ENCODE peak calls at places on chromosomes 1 and 21, in nine cellular contexts. One of them, this sample, is unnamed.

GRCh38 chr1:154206212-154206611 is at the start of gene CFAP141:
- DNase-seq in testis: no peak
- DNase-seq in AG10803: no peak
- DNase-seq in tibial nerve: no peak
- DNase-seq in left ventricle myocardium inferior: no peak
- DNase-seq in spleen: no peak
- DNase-seq in HFF-Myc: no peak
- DNase-seq in SK-N-SH: no peak
- DNase-seq in AG09309: no peak
- DNase-seq in this sample: no peak

GRCh38 chr1:2786329-2787162 is 14.9 kb downstream of the TTC34 start:
- DNase-seq in testis: peak
- DNase-seq in AG10803: no peak
- DNase-seq in tibial nerve: no peak
- DNase-seq in left ventricle myocardium inferior: peak
- DNase-seq in spleen: peak
- DNase-seq in HFF-Myc: no peak
- DNase-seq in SK-N-SH: peak
- DNase-seq in AG09309: no peak
- DNase-seq in this sample: peak

GRCh38 chr1:53368314-53369033 is 40.6 kb upstream of the LRP8 start:
- DNase-seq in testis: peak
- DNase-seq in AG10803: no peak
- DNase-seq in tibial nerve: no peak
- DNase-seq in left ventricle myocardium inferior: peak
- DNase-seq in spleen: peak
- DNase-seq in HFF-Myc: no peak
- DNase-seq in SK-N-SH: peak
- DNase-seq in AG09309: no peak
- DNase-seq in this sample: peak

GRCh38 chr21:42160950-42161225 is 58.1 kb upstream of the ABCG1 start:
- DNase-seq in testis: no peak
- DNase-seq in AG10803: no peak
- DNase-seq in tibial nerve: no peak
- DNase-seq in left ventricle myocardium inferior: no peak
- DNase-seq in spleen: no peak
- DNase-seq in HFF-Myc: no peak
- DNase-seq in SK-N-SH: no peak
- DNase-seq in AG09309: no peak
- DNase-seq in this sample: peak

GRCh38 chr1:114180742-114181141 is 27.1 kb upstream of the SYT6 start:
- DNase-seq in testis: no peak
- DNase-seq in AG10803: no peak
- DNase-seq in tibial nerve: no peak
- DNase-seq in left ventricle myocardium inferior: no peak
- DNase-seq in spleen: no peak
- DNase-seq in HFF-Myc: no peak
- DNase-seq in SK-N-SH: no peak
- DNase-seq in AG09309: no peak
- DNase-seq in this sample: no peak

GRCh38 chr1:147472953-147473734 is 68.2 kb upstream of the BCL9 start:
- DNase-seq in testis: no peak
- DNase-seq in AG10803: peak
- DNase-seq in tibial nerve: no peak
- DNase-seq in left ventricle myocardium inferior: no peak
- DNase-seq in spleen: no peak
- DNase-seq in HFF-Myc: no peak
- DNase-seq in SK-N-SH: no peak
- DNase-seq in AG09309: no peak
- DNase-seq in this sample: no peak

GRCh38 chr1:156497078-156497742 is 3.4 kb downstream of the MEF2D start:
- DNase-seq in testis: no peak
- DNase-seq in AG10803: no peak
- DNase-seq in tibial nerve: no peak
- DNase-seq in left ventricle myocardium inferior: no peak
- DNase-seq in spleen: peak
- DNase-seq in HFF-Myc: no peak
- DNase-seq in SK-N-SH: no peak
- DNase-seq in AG09309: no peak
- DNase-seq in this sample: peak

GRCh38 chr1:58143972-58144752 is 402.4 kb downstream of the OMA1 start:
- DNase-seq in testis: no peak
- DNase-seq in AG10803: no peak
- DNase-seq in tibial nerve: no peak
- DNase-seq in left ventricle myocardium inferior: no peak
- DNase-seq in spleen: no peak
- DNase-seq in HFF-Myc: no peak
- DNase-seq in SK-N-SH: peak
- DNase-seq in AG09309: no peak
- DNase-seq in this sample: no peak

GRCh38 chr1:52667290-52667689 is 30.9 kb downstream of the COA7 start:
- DNase-seq in testis: no peak
- DNase-seq in AG10803: no peak
- DNase-seq in tibial nerve: no peak
- DNase-seq in left ventricle myocardium inferior: no peak
- DNase-seq in spleen: no peak
- DNase-seq in HFF-Myc: no peak
- DNase-seq in SK-N-SH: no peak
- DNase-seq in AG09309: no peak
- DNase-seq in this sample: no peak

GRCh38 chr1:221449194-221449593 is 292.7 kb downstream of the DUSP10 start:
- DNase-seq in testis: no peak
- DNase-seq in AG10803: no peak
- DNase-seq in tibial nerve: no peak
- DNase-seq in left ventricle myocardium inferior: no peak
- DNase-seq in spleen: no peak
- DNase-seq in HFF-Myc: no peak
- DNase-seq in SK-N-SH: no peak
- DNase-seq in AG09309: no peak
- DNase-seq in this sample: no peak

GRCh38 chr1:182764029-182764768 is 25.4 kb upstream of the NPL start:
- DNase-seq in testis: no peak
- DNase-seq in AG10803: no peak
- DNase-seq in tibial nerve: no peak
- DNase-seq in left ventricle myocardium inferior: no peak
- DNase-seq in spleen: no peak
- DNase-seq in HFF-Myc: no peak
- DNase-seq in SK-N-SH: no peak
- DNase-seq in AG09309: no peak
- DNase-seq in this sample: no peak

GRCh38 chr1:23718482-23718881 is 24.8 kb upstream of the ELOA start:
- DNase-seq in testis: no peak
- DNase-seq in AG10803: peak
- DNase-seq in tibial nerve: no peak
- DNase-seq in left ventricle myocardium inferior: no peak
- DNase-seq in spleen: peak
- DNase-seq in HFF-Myc: peak
- DNase-seq in SK-N-SH: peak
- DNase-seq in AG09309: no peak
- DNase-seq in this sample: no peak

GRCh38 chr1:207825719-207826556 is 74.1 kb downstream of the CD46 start:
- DNase-seq in testis: peak
- DNase-seq in AG10803: peak
- DNase-seq in tibial nerve: peak
- DNase-seq in left ventricle myocardium inferior: peak
- DNase-seq in spleen: peak
- DNase-seq in HFF-Myc: no peak
- DNase-seq in SK-N-SH: no peak
- DNase-seq in AG09309: no peak
- DNase-seq in this sample: peak

GRCh38 chr1:1550591-1551432 is 10.4 kb upstream of the TMEM240 start:
- DNase-seq in testis: peak
- DNase-seq in AG10803: peak
- DNase-seq in tibial nerve: no peak
- DNase-seq in left ventricle myocardium inferior: no peak
- DNase-seq in spleen: no peak
- DNase-seq in HFF-Myc: no peak
- DNase-seq in SK-N-SH: peak
- DNase-seq in AG09309: no peak
- DNase-seq in this sample: no peak

GRCh38 chr21:42829417-42829816 is 49.9 kb downstream of the WDR4 start:
- DNase-seq in testis: no peak
- DNase-seq in AG10803: no peak
- DNase-seq in tibial nerve: no peak
- DNase-seq in left ventricle myocardium inferior: no peak
- DNase-seq in spleen: peak
- DNase-seq in HFF-Myc: no peak
- DNase-seq in SK-N-SH: no peak
- DNase-seq in AG09309: no peak
- DNase-seq in this sample: peak

DNA sequence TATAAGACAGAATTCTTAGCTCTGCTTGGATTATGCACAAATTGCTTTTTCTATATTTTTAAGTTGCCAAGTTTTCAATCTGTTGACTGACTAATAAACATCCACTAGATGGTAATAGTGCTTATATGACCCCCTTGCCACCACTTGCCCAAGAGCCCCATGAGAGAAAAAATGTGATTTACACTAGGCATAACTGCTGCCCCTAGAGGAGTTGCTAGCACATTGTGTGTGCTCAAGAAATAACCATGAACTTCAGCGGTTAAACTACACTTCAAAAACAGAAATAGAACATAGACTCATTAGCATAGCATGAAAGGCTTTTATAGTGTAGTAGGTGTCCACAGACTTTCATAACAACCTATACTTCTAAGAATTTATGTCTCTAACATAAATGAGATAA is 61.4 kb downstream of the BRINP3 start:
- DNase-seq in testis: no peak
- DNase-seq in AG10803: no peak
- DNase-seq in tibial nerve: no peak
- DNase-seq in left ventricle myocardium inferior: no peak
- DNase-seq in spleen: no peak
- DNase-seq in HFF-Myc: no peak
- DNase-seq in SK-N-SH: no peak
- DNase-seq in AG09309: no peak
- DNase-seq in this sample: no peak
- TF ChIP-seq CTCF in testis: no peak
- TF ChIP-seq CTCF in AG10803: no peak
- TF ChIP-seq CTCF in tibial nerve: no peak
- TF ChIP-seq CTCF in left ventricle myocardium inferior: no peak
- TF ChIP-seq CTCF in spleen: no peak
- TF ChIP-seq CTCF in HFF-Myc: no peak
- TF ChIP-seq CTCF in SK-N-SH: peak
- TF ChIP-seq CTCF in AG09309: no peak
- TF ChIP-seq CTCF in this sample: no peak

DNA sequence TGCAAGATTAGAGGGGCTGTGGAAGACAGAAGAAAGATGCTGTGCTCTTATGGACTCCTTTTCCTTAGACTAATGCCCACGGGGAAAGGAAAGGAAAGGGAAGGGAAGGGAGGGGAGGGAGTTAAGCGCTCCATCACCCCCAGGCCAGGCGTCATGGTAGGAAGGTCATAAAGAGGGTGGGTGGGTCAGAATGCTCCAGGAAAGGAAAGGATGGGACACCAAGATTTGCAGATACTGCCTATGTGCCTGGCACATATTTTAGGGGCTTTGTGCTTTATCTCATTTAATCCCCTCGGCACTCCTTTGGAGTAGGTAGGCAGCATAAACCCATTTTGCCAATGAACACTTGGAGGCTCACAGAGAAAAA is 41.4 kb downstream of the MAB21L3 start:
- DNase-seq in testis: no peak
- DNase-seq in AG10803: no peak
- DNase-seq in tibial nerve: no peak
- DNase-seq in left ventricle myocardium inferior: no peak
- DNase-seq in spleen: no peak
- DNase-seq in HFF-Myc: no peak
- DNase-seq in SK-N-SH: no peak
- DNase-seq in AG09309: no peak
- DNase-seq in this sample: no peak
- H3K4me3 ChIP-seq in testis: peak
- H3K4me3 ChIP-seq in AG10803: peak
- H3K4me3 ChIP-seq in tibial nerve: peak
- H3K4me3 ChIP-seq in left ventricle myocardium inferior: peak
- H3K4me3 ChIP-seq in spleen: no peak
- H3K4me3 ChIP-seq in HFF-Myc: peak
- H3K4me3 ChIP-seq in SK-N-SH: peak
- H3K4me3 ChIP-seq in AG09309: peak
- H3K4me3 ChIP-seq in this sample: peak

DNA sequence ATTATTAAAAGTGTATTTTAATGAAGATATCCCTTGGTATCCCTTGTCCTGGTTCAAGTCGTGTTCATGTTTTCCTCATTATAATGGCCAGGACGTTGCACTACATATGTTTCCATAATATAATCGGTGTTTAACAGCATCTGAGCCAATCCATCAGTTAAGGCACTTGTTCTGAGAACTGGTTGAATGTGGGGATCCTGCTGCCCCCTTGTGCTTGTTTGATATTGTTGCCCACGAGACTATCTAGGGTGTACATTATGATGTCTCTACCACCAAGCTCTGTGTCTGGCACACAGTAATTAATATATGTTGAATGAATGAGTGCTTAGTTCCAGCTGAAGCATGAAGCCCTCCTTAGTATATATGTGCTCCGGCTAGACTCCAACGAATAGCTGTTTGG is 193.0 kb downstream of the CACNA1E start:
- DNase-seq in testis: peak
- DNase-seq in AG10803: peak
- DNase-seq in tibial nerve: no peak
- DNase-seq in left ventricle myocardium inferior: no peak
- DNase-seq in spleen: no peak
- DNase-seq in HFF-Myc: no peak
- DNase-seq in SK-N-SH: peak
- DNase-seq in AG09309: no peak
- DNase-seq in this sample: no peak
- TF ChIP-seq CTCF in testis: no peak
- TF ChIP-seq CTCF in AG10803: peak
- TF ChIP-seq CTCF in tibial nerve: peak
- TF ChIP-seq CTCF in left ventricle myocardium inferior: peak
- TF ChIP-seq CTCF in spleen: no peak
- TF ChIP-seq CTCF in HFF-Myc: no peak
- TF ChIP-seq CTCF in SK-N-SH: no peak
- TF ChIP-seq CTCF in AG09309: no peak
- TF ChIP-seq CTCF in this sample: peak

DNA sequence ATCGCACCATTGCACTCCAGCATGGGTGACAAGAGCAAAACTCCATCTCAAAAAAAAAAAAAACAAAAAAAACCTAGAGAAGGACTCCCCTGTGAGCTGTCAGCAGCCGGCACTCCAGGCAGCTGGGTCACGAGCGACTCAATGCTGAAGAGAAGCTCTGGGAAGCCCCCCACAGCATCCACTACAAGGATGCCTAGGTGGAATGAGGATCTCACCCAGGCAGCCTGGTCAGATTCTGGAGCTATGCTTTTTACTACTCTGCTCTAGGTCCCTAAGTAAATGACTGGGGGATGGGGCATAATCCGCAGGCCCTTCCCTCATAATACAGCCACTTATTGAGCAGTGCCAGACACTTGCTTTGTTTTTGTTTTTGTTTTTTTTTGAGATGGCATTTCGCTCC is 6.6 kb downstream of the BMP8B start:
- DNase-seq in testis: no peak
- DNase-seq in AG10803: no peak
- DNase-seq in tibial nerve: no peak
- DNase-seq in left ventricle myocardium inferior: no peak
- DNase-seq in spleen: no peak
- DNase-seq in HFF-Myc: no peak
- DNase-seq in SK-N-SH: no peak
- DNase-seq in AG09309: no peak
- DNase-seq in this sample: no peak
- H3K4me3 ChIP-seq in testis: no peak
- H3K4me3 ChIP-seq in AG10803: no peak
- H3K4me3 ChIP-seq in tibial nerve: no peak
- H3K4me3 ChIP-seq in left ventricle myocardium inferior: no peak
- H3K4me3 ChIP-seq in spleen: no peak
- H3K4me3 ChIP-seq in HFF-Myc: no peak
- H3K4me3 ChIP-seq in SK-N-SH: no peak
- H3K4me3 ChIP-seq in AG09309: no peak
- H3K4me3 ChIP-seq in this sample: no peak

This sample was measured in upper lobe of right lung.